ENCODE peak calls at places on chromosomes 12 and 14, in seven cellular contexts. One of them, this sample, is unnamed.

GRCh38 chr12:27969901-27970390 is 2.6 kb downstream of the PTHLH start:
- DNase-seq in SK-N-SH: no peak
- DNase-seq in pancreas: peak
- DNase-seq in neural progenitor cell: peak
- DNase-seq in testis: peak
- DNase-seq in thoracic aorta: no peak
- DNase-seq in CD4-positive, alpha-beta T cell: no peak
- DNase-seq in this sample: peak

GRCh38 chr12:67667276-67668073 is 18.9 kb downstream of the DYRK2 start:
- DNase-seq in SK-N-SH: no peak
- DNase-seq in pancreas: no peak
- DNase-seq in neural progenitor cell: no peak
- DNase-seq in testis: peak
- DNase-seq in thoracic aorta: no peak
- DNase-seq in CD4-positive, alpha-beta T cell: no peak
- DNase-seq in this sample: no peak

GRCh38 chr12:111788178-111788654 is 21.5 kb downstream of the ALDH2 start:
- DNase-seq in SK-N-SH: peak
- DNase-seq in pancreas: peak
- DNase-seq in neural progenitor cell: peak
- DNase-seq in testis: peak
- DNase-seq in thoracic aorta: no peak
- DNase-seq in CD4-positive, alpha-beta T cell: no peak
- DNase-seq in this sample: no peak

GRCh38 chr12:76747245-76747644 is 16.7 kb upstream of the ZDHHC17 start:
- DNase-seq in SK-N-SH: no peak
- DNase-seq in pancreas: no peak
- DNase-seq in neural progenitor cell: no peak
- DNase-seq in testis: no peak
- DNase-seq in thoracic aorta: no peak
- DNase-seq in CD4-positive, alpha-beta T cell: no peak
- DNase-seq in this sample: no peak

GRCh38 chr12:15590180-15590826 is 198.9 kb downstream of the EPS8 start:
- DNase-seq in SK-N-SH: peak
- DNase-seq in pancreas: peak
- DNase-seq in neural progenitor cell: peak
- DNase-seq in testis: peak
- DNase-seq in thoracic aorta: no peak
- DNase-seq in CD4-positive, alpha-beta T cell: peak
- DNase-seq in this sample: peak

GRCh38 chr14:60964901-60965300 is 16.0 kb downstream of the TRMT5 start:
- DNase-seq in SK-N-SH: no peak
- DNase-seq in pancreas: no peak
- DNase-seq in neural progenitor cell: no peak
- DNase-seq in testis: no peak
- DNase-seq in thoracic aorta: no peak
- DNase-seq in CD4-positive, alpha-beta T cell: no peak
- DNase-seq in this sample: no peak

GRCh38 chr14:50311974-50312733 is at the start of the genes DMAC2L and L2HGDH:
- DNase-seq in SK-N-SH: peak
- DNase-seq in pancreas: peak
- DNase-seq in neural progenitor cell: peak
- DNase-seq in testis: peak
- DNase-seq in thoracic aorta: peak
- DNase-seq in CD4-positive, alpha-beta T cell: peak
- DNase-seq in this sample: peak

GRCh38 chr12:55717397-55718007 is 1.7 kb downstream of the BLOC1S1 start:
- DNase-seq in SK-N-SH: no peak
- DNase-seq in pancreas: no peak
- DNase-seq in neural progenitor cell: no peak
- DNase-seq in testis: no peak
- DNase-seq in thoracic aorta: no peak
- DNase-seq in CD4-positive, alpha-beta T cell: no peak
- DNase-seq in this sample: no peak

GRCh38 chr12:6778571-6779550 is 6.5 kb downstream of the LAG3 start:
- DNase-seq in SK-N-SH: peak
- DNase-seq in pancreas: peak
- DNase-seq in neural progenitor cell: peak
- DNase-seq in testis: peak
- DNase-seq in thoracic aorta: peak
- DNase-seq in CD4-positive, alpha-beta T cell: peak
- DNase-seq in this sample: peak

GRCh38 chr14:105460116-105460515 is 14.5 kb upstream of the CRIP2 start:
- DNase-seq in SK-N-SH: no peak
- DNase-seq in pancreas: no peak
- DNase-seq in neural progenitor cell: no peak
- DNase-seq in testis: no peak
- DNase-seq in thoracic aorta: no peak
- DNase-seq in CD4-positive, alpha-beta T cell: no peak
- DNase-seq in this sample: no peak

DNA sequence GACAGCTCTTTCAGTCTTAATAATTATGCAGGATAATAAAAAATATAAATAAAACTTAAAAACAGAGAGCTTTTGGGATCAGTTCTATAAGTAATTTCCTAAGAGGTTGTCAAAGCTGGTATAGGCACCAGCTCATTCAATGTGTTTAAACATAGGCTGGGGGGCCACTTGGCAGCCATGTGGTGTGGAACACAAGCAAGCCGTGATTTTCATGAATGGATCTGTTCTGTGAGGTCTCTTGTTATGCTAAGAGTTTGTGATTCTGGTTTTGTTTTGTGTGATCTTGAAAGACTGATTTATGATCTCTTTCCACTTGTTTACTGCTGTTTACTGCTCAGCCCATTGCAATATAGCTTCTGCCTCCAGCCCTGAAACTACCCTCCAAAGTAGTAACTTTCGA is 240.9 kb downstream of the FBXL14 start:
- DNase-seq in SK-N-SH: no peak
- DNase-seq in pancreas: no peak
- DNase-seq in neural progenitor cell: no peak
- DNase-seq in testis: no peak
- DNase-seq in thoracic aorta: no peak
- DNase-seq in CD4-positive, alpha-beta T cell: no peak
- DNase-seq in this sample: no peak
- TF ChIP-seq CTCF in SK-N-SH: no peak
- TF ChIP-seq CTCF in pancreas: no peak
- TF ChIP-seq CTCF in neural progenitor cell: no peak
- TF ChIP-seq CTCF in testis: no peak
- TF ChIP-seq CTCF in thoracic aorta: no peak
- TF ChIP-seq CTCF in CD4-positive, alpha-beta T cell: no peak
- TF ChIP-seq CTCF in this sample: no peak

GRCh38 chr14:69287096-69287991 is 27.4 kb downstream of the GALNT16 start:
- DNase-seq in SK-N-SH: peak
- DNase-seq in pancreas: no peak
- DNase-seq in neural progenitor cell: peak
- DNase-seq in testis: no peak
- DNase-seq in thoracic aorta: no peak
- DNase-seq in CD4-positive, alpha-beta T cell: no peak
- DNase-seq in this sample: no peak
- TF ChIP-seq CTCF in SK-N-SH: no peak
- TF ChIP-seq CTCF in pancreas: no peak
- TF ChIP-seq CTCF in neural progenitor cell: no peak
- TF ChIP-seq CTCF in testis: no peak
- TF ChIP-seq CTCF in thoracic aorta: no peak
- TF ChIP-seq CTCF in CD4-positive, alpha-beta T cell: no peak
- TF ChIP-seq CTCF in this sample: no peak

DNA sequence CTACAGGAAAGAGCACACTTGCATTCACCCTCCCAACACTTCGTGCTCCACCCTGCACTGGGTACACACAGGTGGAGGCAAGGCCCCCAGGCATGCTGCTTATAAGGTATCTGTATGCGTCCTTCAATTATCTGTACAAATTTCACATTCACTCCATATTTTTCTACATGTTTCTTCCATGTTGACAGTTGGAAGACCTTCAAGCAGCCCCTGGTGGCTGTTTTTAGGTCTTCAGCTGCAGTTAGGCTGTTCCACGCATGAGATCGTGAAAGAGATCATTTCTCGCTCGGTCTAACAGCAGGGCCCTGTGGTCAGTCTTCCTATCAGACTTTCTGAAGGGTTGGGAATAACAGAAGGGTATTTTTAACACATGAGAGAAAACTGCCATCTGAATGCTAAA is 47.1 kb downstream of the PLXNC1 start:
- DNase-seq in SK-N-SH: no peak
- DNase-seq in pancreas: no peak
- DNase-seq in neural progenitor cell: no peak
- DNase-seq in testis: no peak
- DNase-seq in thoracic aorta: no peak
- DNase-seq in CD4-positive, alpha-beta T cell: no peak
- DNase-seq in this sample: no peak
- TF ChIP-seq CTCF in SK-N-SH: no peak
- TF ChIP-seq CTCF in pancreas: no peak
- TF ChIP-seq CTCF in neural progenitor cell: peak
- TF ChIP-seq CTCF in testis: no peak
- TF ChIP-seq CTCF in thoracic aorta: no peak
- TF ChIP-seq CTCF in CD4-positive, alpha-beta T cell: no peak
- TF ChIP-seq CTCF in this sample: no peak

GRCh38 chr14:77804592-77804991 is 4.7 kb downstream of the ADCK1 start:
- DNase-seq in SK-N-SH: no peak
- DNase-seq in pancreas: no peak
- DNase-seq in neural progenitor cell: peak
- DNase-seq in testis: peak
- DNase-seq in thoracic aorta: no peak
- DNase-seq in CD4-positive, alpha-beta T cell: no peak
- DNase-seq in this sample: no peak
- TF ChIP-seq CTCF in SK-N-SH: peak
- TF ChIP-seq CTCF in pancreas: no peak
- TF ChIP-seq CTCF in neural progenitor cell: peak
- TF ChIP-seq CTCF in testis: no peak
- TF ChIP-seq CTCF in thoracic aorta: no peak
- TF ChIP-seq CTCF in CD4-positive, alpha-beta T cell: no peak
- TF ChIP-seq CTCF in this sample: no peak

GRCh38 chr12:103495783-103496456 is at the start of gene C12orf42:
- DNase-seq in SK-N-SH: peak
- DNase-seq in pancreas: no peak
- DNase-seq in neural progenitor cell: peak
- DNase-seq in testis: peak
- DNase-seq in thoracic aorta: no peak
- DNase-seq in CD4-positive, alpha-beta T cell: no peak
- DNase-seq in this sample: peak
- TF ChIP-seq CTCF in SK-N-SH: peak
- TF ChIP-seq CTCF in pancreas: no peak
- TF ChIP-seq CTCF in neural progenitor cell: peak
- TF ChIP-seq CTCF in testis: peak
- TF ChIP-seq CTCF in thoracic aorta: no peak
- TF ChIP-seq CTCF in CD4-positive, alpha-beta T cell: peak
- TF ChIP-seq CTCF in this sample: peak

DNA sequence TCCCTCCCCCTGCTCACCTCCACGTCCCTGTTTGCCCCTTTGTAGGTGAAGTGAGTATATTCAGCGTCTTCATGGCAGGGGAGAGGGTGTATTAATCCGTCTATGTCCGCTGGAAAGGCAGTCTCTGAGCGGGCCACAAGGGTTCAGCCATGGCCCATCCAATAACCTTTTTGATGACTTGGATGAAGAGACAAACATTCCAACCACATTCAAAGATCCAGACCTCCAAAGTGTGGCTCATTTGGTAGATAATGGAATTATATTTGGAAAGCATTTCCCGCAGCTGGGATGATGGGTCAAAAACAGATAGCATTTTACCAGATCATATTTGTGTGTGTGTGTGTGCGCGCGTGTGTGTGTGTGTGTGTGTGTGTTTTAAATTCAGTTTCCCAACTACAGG is 345.9 kb downstream of the DPF3 start:
- DNase-seq in SK-N-SH: peak
- DNase-seq in pancreas: no peak
- DNase-seq in neural progenitor cell: no peak
- DNase-seq in testis: no peak
- DNase-seq in thoracic aorta: no peak
- DNase-seq in CD4-positive, alpha-beta T cell: no peak
- DNase-seq in this sample: no peak
- TF ChIP-seq CTCF in SK-N-SH: peak
- TF ChIP-seq CTCF in pancreas: no peak
- TF ChIP-seq CTCF in neural progenitor cell: peak
- TF ChIP-seq CTCF in testis: no peak
- TF ChIP-seq CTCF in thoracic aorta: no peak
- TF ChIP-seq CTCF in CD4-positive, alpha-beta T cell: no peak
- TF ChIP-seq CTCF in this sample: no peak

GRCh38 chr14:68199465-68200145 is 380.0 kb downstream of the RAD51B start:
- DNase-seq in SK-N-SH: no peak
- DNase-seq in pancreas: peak
- DNase-seq in neural progenitor cell: peak
- DNase-seq in testis: peak
- DNase-seq in thoracic aorta: no peak
- DNase-seq in CD4-positive, alpha-beta T cell: no peak
- DNase-seq in this sample: peak
- TF ChIP-seq CTCF in SK-N-SH: no peak
- TF ChIP-seq CTCF in pancreas: no peak
- TF ChIP-seq CTCF in neural progenitor cell: peak
- TF ChIP-seq CTCF in testis: no peak
- TF ChIP-seq CTCF in thoracic aorta: no peak
- TF ChIP-seq CTCF in CD4-positive, alpha-beta T cell: no peak
- TF ChIP-seq CTCF in this sample: no peak

GRCh38 chr12:112838731-112839130 is 47.2 kb downstream of the RPH3A start:
- DNase-seq in SK-N-SH: no peak
- DNase-seq in pancreas: no peak
- DNase-seq in neural progenitor cell: no peak
- DNase-seq in testis: no peak
- DNase-seq in thoracic aorta: no peak
- DNase-seq in CD4-positive, alpha-beta T cell: no peak
- DNase-seq in this sample: no peak
- TF ChIP-seq CTCF in SK-N-SH: no peak
- TF ChIP-seq CTCF in pancreas: no peak
- TF ChIP-seq CTCF in neural progenitor cell: no peak
- TF ChIP-seq CTCF in testis: no peak
- TF ChIP-seq CTCF in thoracic aorta: no peak
- TF ChIP-seq CTCF in CD4-positive, alpha-beta T cell: no peak
- TF ChIP-seq CTCF in this sample: no peak

GRCh38 chr12:116406529-116406928 is 129.0 kb upstream of the MED13L start:
- DNase-seq in SK-N-SH: no peak
- DNase-seq in pancreas: peak
- DNase-seq in neural progenitor cell: no peak
- DNase-seq in testis: peak
- DNase-seq in thoracic aorta: peak
- DNase-seq in CD4-positive, alpha-beta T cell: no peak
- DNase-seq in this sample: peak
- TF ChIP-seq CTCF in SK-N-SH: no peak
- TF ChIP-seq CTCF in pancreas: no peak
- TF ChIP-seq CTCF in neural progenitor cell: no peak
- TF ChIP-seq CTCF in testis: no peak
- TF ChIP-seq CTCF in thoracic aorta: peak
- TF ChIP-seq CTCF in CD4-positive, alpha-beta T cell: no peak
- TF ChIP-seq CTCF in this sample: no peak

GRCh38 chr12:101823891-101824290 is 6.9 kb downstream of the GNPTAB start:
- DNase-seq in SK-N-SH: peak
- DNase-seq in pancreas: peak
- DNase-seq in neural progenitor cell: peak
- DNase-seq in testis: peak
- DNase-seq in thoracic aorta: no peak
- DNase-seq in CD4-positive, alpha-beta T cell: peak
- DNase-seq in this sample: peak
- TF ChIP-seq CTCF in SK-N-SH: peak
- TF ChIP-seq CTCF in pancreas: no peak
- TF ChIP-seq CTCF in neural progenitor cell: peak
- TF ChIP-seq CTCF in testis: no peak
- TF ChIP-seq CTCF in thoracic aorta: no peak
- TF ChIP-seq CTCF in CD4-positive, alpha-beta T cell: peak
- TF ChIP-seq CTCF in this sample: peak

This sample was measured in nephron progenitor cell.